ENCODE peak calls at places on chromosomes 7 and 10, in seven cellular contexts. One of them, this sample, is unnamed. For H3K4me1, the result is how much of the 10 kb centered on the place peaks cover.

GRCh38 chr7:142997590-142997989 is 29.3 kb downstream of the OR9A2 start:
- DNase-seq in heart left ventricle: no peak
- DNase-seq in transverse colon: no peak
- DNase-seq in prostate gland: no peak
- DNase-seq in HCT116: no peak
- DNase-seq in spleen: no peak
- DNase-seq in uterus: no peak
- DNase-seq in this sample: no peak

GRCh38 chr7:16130127-16131110 is 290.9 kb downstream of the CRPPA start:
- DNase-seq in spleen: no peak
- DNase-seq in HCT116: no peak
- DNase-seq in heart left ventricle: no peak
- DNase-seq in uterus: no peak
- DNase-seq in prostate gland: no peak
- DNase-seq in transverse colon: no peak
- DNase-seq in this sample: no peak

GRCh38 chr10:47136866-47137265 is 163.1 kb upstream of the GDF10 start:
- DNase-seq in uterus: no peak
- DNase-seq in transverse colon: no peak
- DNase-seq in spleen: no peak
- DNase-seq in prostate gland: no peak
- DNase-seq in HCT116: no peak
- DNase-seq in heart left ventricle: no peak
- DNase-seq in this sample: no peak

GRCh38 chr7:114212753-114213439 is 201.7 kb upstream of the FOXP2 start:
- DNase-seq in uterus: no peak
- DNase-seq in prostate gland: no peak
- DNase-seq in HCT116: no peak
- DNase-seq in spleen: no peak
- DNase-seq in heart left ventricle: no peak
- DNase-seq in transverse colon: no peak
- DNase-seq in this sample: no peak

GRCh38 chr7:35738889-35739288 is 44.0 kb upstream of the HERPUD2 start:
- DNase-seq in prostate gland: no peak
- DNase-seq in HCT116: no peak
- DNase-seq in heart left ventricle: no peak
- DNase-seq in uterus: no peak
- DNase-seq in transverse colon: no peak
- DNase-seq in spleen: no peak
- DNase-seq in this sample: no peak

GRCh38 chr7:101108330-101108857 is 18.5 kb upstream of the SERPINE1 start:
- DNase-seq in HCT116: no peak
- DNase-seq in transverse colon: no peak
- DNase-seq in spleen: no peak
- DNase-seq in heart left ventricle: peak
- DNase-seq in uterus: no peak
- DNase-seq in prostate gland: no peak
- DNase-seq in this sample: peak

GRCh38 chr7:12623885-12624498 is 53.5 kb downstream of the SCIN start:
- DNase-seq in transverse colon: no peak
- DNase-seq in heart left ventricle: no peak
- DNase-seq in uterus: no peak
- DNase-seq in prostate gland: no peak
- DNase-seq in HCT116: peak
- DNase-seq in spleen: no peak
- DNase-seq in this sample: no peak

GRCh38 chr10:98411768-98412167 is 3.2 kb downstream of the PYROXD2 start:
- DNase-seq in heart left ventricle: no peak
- DNase-seq in HCT116: no peak
- DNase-seq in spleen: no peak
- DNase-seq in prostate gland: no peak
- DNase-seq in uterus: no peak
- DNase-seq in transverse colon: no peak
- DNase-seq in this sample: no peak

GRCh38 chr7:143396182-143396581 is 12.5 kb downstream of the EPHA1 start:
- DNase-seq in HCT116: no peak
- DNase-seq in prostate gland: no peak
- DNase-seq in uterus: no peak
- DNase-seq in heart left ventricle: no peak
- DNase-seq in spleen: no peak
- DNase-seq in transverse colon: no peak
- DNase-seq in this sample: no peak

GRCh38 chr7:151665363-151665762 is 145.7 kb upstream of the RHEB start:
- DNase-seq in transverse colon: peak
- DNase-seq in heart left ventricle: peak
- DNase-seq in spleen: no peak
- DNase-seq in prostate gland: no peak
- DNase-seq in HCT116: no peak
- DNase-seq in uterus: peak
- DNase-seq in this sample: peak

GRCh38 chr10:132364594-132364970 is 32.4 kb upstream of the PWWP2B start:
- DNase-seq in prostate gland: no peak
- DNase-seq in uterus: peak
- DNase-seq in HCT116: no peak
- DNase-seq in heart left ventricle: no peak
- DNase-seq in spleen: peak
- DNase-seq in transverse colon: no peak
- DNase-seq in this sample: no peak

GRCh38 chr10:82564353-82565218 is 689.6 kb downstream of the NRG3 start:
- DNase-seq in heart left ventricle: no peak
- DNase-seq in uterus: no peak
- DNase-seq in prostate gland: no peak
- DNase-seq in transverse colon: no peak
- DNase-seq in spleen: no peak
- DNase-seq in HCT116: no peak
- DNase-seq in this sample: no peak

GRCh38 chr7:108326938-108327337 is 129.3 kb downstream of the NRCAM start:
- DNase-seq in HCT116: no peak
- DNase-seq in spleen: no peak
- DNase-seq in uterus: no peak
- DNase-seq in heart left ventricle: no peak
- DNase-seq in prostate gland: no peak
- DNase-seq in transverse colon: no peak
- DNase-seq in this sample: no peak

DNA sequence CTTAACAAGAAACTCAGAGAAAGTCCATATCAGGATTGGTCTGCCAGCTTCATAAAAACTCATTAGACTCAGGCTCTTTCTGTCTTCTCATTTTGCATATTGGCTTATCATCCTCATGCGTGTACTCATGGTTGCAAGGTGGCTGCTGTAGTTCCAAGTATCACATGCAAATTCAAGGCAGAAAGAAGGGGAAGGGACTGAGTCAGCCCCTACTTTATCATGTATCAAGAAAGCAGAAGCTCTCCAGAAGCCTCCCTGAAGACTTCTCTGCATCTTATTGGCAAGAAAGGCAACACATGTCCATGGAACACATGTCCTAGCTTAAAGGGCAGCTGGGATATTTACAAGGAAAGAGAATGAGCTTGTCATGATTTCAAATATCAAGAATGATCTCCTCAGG is 19.4 kb upstream of the EZH2 start:
- DNase-seq in uterus: no peak
- DNase-seq in HCT116: no peak
- DNase-seq in prostate gland: no peak
- DNase-seq in heart left ventricle: no peak
- DNase-seq in spleen: no peak
- DNase-seq in transverse colon: no peak
- DNase-seq in this sample: no peak
- H3K4me1 ChIP-seq in uterus: under half
- H3K4me1 ChIP-seq in HCT116: under half
- H3K4me1 ChIP-seq in prostate gland: under half
- H3K4me1 ChIP-seq in heart left ventricle: under half
- H3K4me1 ChIP-seq in spleen: under half
- H3K4me1 ChIP-seq in transverse colon: under half
- H3K4me1 ChIP-seq in this sample: under half

DNA sequence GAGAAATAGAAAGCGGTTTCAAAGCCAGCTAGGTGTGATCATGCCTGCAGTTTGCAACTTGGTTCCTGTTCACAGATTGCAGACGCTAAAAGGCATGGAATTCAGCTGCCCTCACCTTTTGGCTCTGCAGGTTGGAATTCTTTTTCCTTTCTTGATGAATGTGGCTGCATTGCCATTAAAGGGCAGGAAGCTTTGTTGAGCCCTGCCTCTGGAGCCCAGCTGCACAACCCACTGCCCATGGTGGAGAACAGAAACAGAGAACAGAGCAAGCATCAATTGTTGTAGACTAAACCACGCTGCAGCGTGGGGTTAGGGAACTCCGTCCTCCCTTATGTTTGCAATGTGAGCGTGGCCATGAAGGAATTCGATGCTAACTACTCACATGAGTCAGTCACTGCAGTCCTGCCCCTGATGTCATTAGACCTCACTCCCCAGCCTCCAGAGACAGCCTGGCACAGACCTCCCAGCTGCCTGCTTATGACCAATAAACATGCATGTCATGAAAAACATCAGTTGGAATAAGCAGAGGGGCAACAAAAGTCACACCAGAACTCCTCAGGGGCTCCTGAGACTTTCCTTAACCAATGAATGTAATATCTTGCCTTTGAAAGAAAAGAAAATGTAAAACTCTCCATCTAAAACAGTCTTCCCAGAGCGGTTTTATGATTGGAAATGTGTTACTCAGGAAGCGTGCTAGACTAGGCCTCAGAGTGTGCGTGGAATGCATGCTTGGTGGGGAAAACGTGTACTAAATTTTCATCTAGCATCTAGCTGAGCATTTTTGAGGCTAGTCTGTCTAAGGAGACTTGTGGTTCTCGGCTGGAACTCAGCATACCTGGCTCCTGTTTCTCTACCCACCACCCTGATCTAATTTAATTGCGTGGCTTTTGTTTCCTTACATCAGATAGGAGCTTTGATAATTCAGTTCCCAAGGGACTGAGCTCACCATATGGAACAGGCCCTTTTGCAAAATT is 232.2 kb downstream of the KIAA1217 start:
- DNase-seq in transverse colon: no peak
- DNase-seq in heart left ventricle: no peak
- DNase-seq in uterus: no peak
- DNase-seq in spleen: no peak
- DNase-seq in prostate gland: no peak
- DNase-seq in HCT116: no peak
- DNase-seq in this sample: no peak
- H3K27ac ChIP-seq in transverse colon: no peak
- H3K27ac ChIP-seq in heart left ventricle: no peak
- H3K27ac ChIP-seq in uterus: no peak
- H3K27ac ChIP-seq in spleen: no peak
- H3K27ac ChIP-seq in prostate gland: no peak
- H3K27ac ChIP-seq in HCT116: no peak
- H3K27ac ChIP-seq in this sample: no peak

DNA sequence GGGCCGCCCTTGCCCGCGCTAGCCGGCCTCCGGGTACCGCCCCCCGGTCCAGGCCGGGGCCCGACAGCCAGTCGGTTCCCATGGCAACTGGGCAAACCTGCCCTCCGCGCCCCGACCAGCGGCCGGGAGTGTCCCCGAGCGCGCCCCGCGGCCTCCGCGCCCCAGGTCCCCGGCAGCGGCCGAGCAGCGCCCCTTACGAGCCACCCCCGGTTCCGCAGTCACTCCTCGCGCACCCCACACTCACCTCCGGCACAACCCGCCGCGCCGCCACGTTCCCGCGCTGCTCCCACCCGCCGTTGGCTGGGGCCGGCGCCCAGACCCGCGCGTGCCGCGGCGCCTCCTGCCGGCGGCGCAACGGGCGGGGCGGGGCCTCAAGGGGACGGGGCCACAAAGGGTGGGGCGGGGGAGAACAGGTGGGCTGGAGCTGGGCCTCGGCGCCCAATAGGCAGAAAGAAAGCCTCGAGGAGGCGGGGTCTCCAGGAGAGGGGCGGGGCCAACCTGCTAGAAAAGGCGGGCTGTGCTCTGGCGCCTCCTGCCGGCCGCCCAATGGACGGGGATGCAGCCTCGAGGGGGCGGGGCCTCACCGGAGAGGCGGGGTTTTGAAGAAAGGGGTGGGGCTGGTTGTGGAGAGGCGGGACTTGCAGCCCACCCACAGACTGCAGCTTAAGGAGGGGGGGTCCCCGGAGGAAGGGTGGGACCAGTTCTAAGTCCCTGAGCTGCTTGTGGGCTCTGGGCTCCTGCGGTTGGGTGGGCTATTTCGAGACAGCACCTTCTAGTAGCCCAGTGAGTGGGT is at the start of gene RADIL:
- DNase-seq in heart left ventricle: peak
- DNase-seq in HCT116: peak
- DNase-seq in spleen: peak
- DNase-seq in transverse colon: peak
- DNase-seq in prostate gland: peak
- DNase-seq in uterus: peak
- DNase-seq in this sample: peak
- TF ChIP-seq POLR2A in heart left ventricle: no peak
- TF ChIP-seq POLR2A in HCT116: no peak
- TF ChIP-seq POLR2A in spleen: no peak
- TF ChIP-seq POLR2A in transverse colon: no peak
- TF ChIP-seq POLR2A in prostate gland: no peak
- TF ChIP-seq POLR2A in uterus: peak
- TF ChIP-seq POLR2A in this sample: no peak

GRCh38 chr10:35465601-35466140 is 129.4 kb downstream of the CCNY start:
- DNase-seq in spleen: no peak
- DNase-seq in uterus: no peak
- DNase-seq in transverse colon: no peak
- DNase-seq in prostate gland: no peak
- DNase-seq in HCT116: no peak
- DNase-seq in heart left ventricle: no peak
- DNase-seq in this sample: no peak

GRCh38 chr10:35464805-35465456 is 128.6 kb downstream of the CCNY start:
- DNase-seq in uterus: no peak
- DNase-seq in heart left ventricle: no peak
- DNase-seq in HCT116: no peak
- DNase-seq in transverse colon: no peak
- DNase-seq in prostate gland: no peak
- DNase-seq in spleen: no peak
- DNase-seq in this sample: no peak

GRCh38 chr10:35467186-35467585 is 130.9 kb downstream of the CCNY start:
- DNase-seq in heart left ventricle: no peak
- DNase-seq in transverse colon: no peak
- DNase-seq in uterus: no peak
- DNase-seq in prostate gland: no peak
- DNase-seq in spleen: no peak
- DNase-seq in HCT116: no peak
- DNase-seq in this sample: no peak

GRCh38 chr10:35466661-35467060 is 130.4 kb downstream of the CCNY start:
- DNase-seq in heart left ventricle: no peak
- DNase-seq in HCT116: no peak
- DNase-seq in spleen: no peak
- DNase-seq in prostate gland: no peak
- DNase-seq in transverse colon: no peak
- DNase-seq in uterus: no peak
- DNase-seq in this sample: no peak

GRCh38 chr10:35466170-35466569 is 129.9 kb downstream of the CCNY start:
- DNase-seq in HCT116: no peak
- DNase-seq in heart left ventricle: no peak
- DNase-seq in prostate gland: no peak
- DNase-seq in spleen: no peak
- DNase-seq in transverse colon: no peak
- DNase-seq in uterus: no peak
- DNase-seq in this sample: no peak
- H3K4me1 ChIP-seq in HCT116: under half
- H3K4me1 ChIP-seq in heart left ventricle: under half
- H3K4me1 ChIP-seq in prostate gland: under half
- H3K4me1 ChIP-seq in spleen: half or more
- H3K4me1 ChIP-seq in transverse colon: under half
- H3K4me1 ChIP-seq in uterus: under half
- H3K4me1 ChIP-seq in this sample: under half

GRCh38 chr10:89838002-89838615 is 136.7 kb downstream of the KIF20B start:
- DNase-seq in HCT116: no peak
- DNase-seq in heart left ventricle: no peak
- DNase-seq in uterus: no peak
- DNase-seq in prostate gland: peak
- DNase-seq in transverse colon: no peak
- DNase-seq in spleen: peak
- DNase-seq in this sample: peak
- H3K27ac ChIP-seq in HCT116: no peak
- H3K27ac ChIP-seq in heart left ventricle: peak
- H3K27ac ChIP-seq in uterus: no peak
- H3K27ac ChIP-seq in prostate gland: peak
- H3K27ac ChIP-seq in transverse colon: peak
- H3K27ac ChIP-seq in spleen: no peak
- H3K27ac ChIP-seq in this sample: peak